ENCODE peak calls at places on chromosomes 16 and 17, in five cellular contexts. U, W, Z, F and X are unnamed samples.
A peak's percentile ranks its signal among the peaks of the same experiment; 100 is the strongest.

GRCh38 chr17:74515941-74516340 is 15.3 kb downstream of the CD300LB start:
- DNase-seq in U (no peak), W (no peak), Z (peak; percentile 35), F (no peak), X (no peak)

GRCh38 chr17:5282639-5283217 is 644 bp downstream of the RABEP1 start:
- DNase-seq in U (no peak), W (peak; percentile 79), Z (no peak), F (no peak), X (peak; percentile 42)

GRCh38 chr17:78369791-78370381 is 8.6 kb upstream of the PGS1 start:
- DNase-seq in U (no peak), W (no peak), Z (no peak), F (no peak), X (no peak)

GRCh38 chr17:38729886-38730525 is at the start of gene CISD3:
- DNase-seq in U (peak; percentile 61), W (peak; percentile 88), Z (peak; percentile 95), F (peak; percentile 95), X (peak; percentile 83)

GRCh38 chr16:17161034-17161433 is 309.7 kb downstream of the XYLT1 start:
- DNase-seq in U (no peak), W (no peak), Z (no peak), F (no peak), X (peak; percentile 45)

GRCh38 chr16:58044266-58045019 is 18.9 kb downstream of the MMP15 start:
- DNase-seq in U (no peak), W (no peak), Z (no peak), F (no peak), X (no peak)

GRCh38 chr16:89360760-89361435 is 129.5 kb downstream of the ANKRD11 start:
- DNase-seq in U (no peak), W (peak; percentile 71), Z (no peak), F (no peak), X (no peak)

GRCh38 chr17:77445908-77446535 is 305.3 kb downstream of the SEC14L1 start:
- DNase-seq in U (peak; percentile 52), W (peak; percentile 46), Z (no peak), F (peak; percentile 63), X (peak; percentile 35)

GRCh38 chr17:69336580-69336979 is 9.6 kb upstream of the ABCA5 start:
- DNase-seq in U (no peak), W (no peak), Z (no peak), F (no peak), X (no peak)

GRCh38 chr17:73166731-73167581 is 2.1 kb downstream of the SSTR2 start:
- DNase-seq in U (no peak), W (no peak), Z (no peak), F (no peak), X (no peak)

GRCh38 chr17:74404802-74405201 is 27.1 kb upstream of the GPRC5C start:
- DNase-seq in U (no peak), W (no peak), Z (no peak), F (no peak), X (no peak)

GRCh38 chr16:68486671-68487495 is 38.6 kb upstream of the SMPD3 start:
- DNase-seq in U (no peak), W (no peak), Z (no peak), F (no peak), X (no peak)

GRCh38 chr17:1830288-1830687 is 483 bp downstream of the RPA1 start:
- DNase-seq in U (no peak), W (peak; percentile 12), Z (no peak), F (no peak), X (peak; percentile 2)